ENCODE peak calls at places on chromosomes 7 and 10, in seven cellular contexts. E, X, J, U, S, N and V are unnamed samples.

GRCh38 chr10:72425133-72425532 is 70.4 kb upstream of the DNAJB12 start:
- DNase-seq in E (no peak), X (no peak), J (peak; percentile 7), U (no peak), S (no peak), N (no peak), V (peak; percentile 34)

GRCh38 chr7:142808802-142809583 is 38.2 kb downstream of the PRSS2 start:
- DNase-seq in E (no peak), X (no peak), J (peak; percentile 79), U (no peak), S (peak; percentile 59), N (peak; percentile 95), V (no peak)

GRCh38 chr10:110008518-110009339 is 945 bp downstream of the ADD3 start:
- DNase-seq in E (peak; percentile 31), X (no peak), J (no peak), U (peak; percentile 47), S (peak; percentile 10), N (peak; percentile 87), V (no peak)

GRCh38 chr10:31011017-31011659 is 20.5 kb downstream of the ZNF438 start:
- DNase-seq in E (no peak), X (peak; percentile 76), J (no peak), U (no peak), S (no peak), N (no peak), V (no peak)

GRCh38 chr7:109308816-109309215 is 739.1 kb downstream of the DNAJB9 start:
- DNase-seq in E (no peak), X (no peak), J (no peak), U (no peak), S (no peak), N (no peak), V (no peak)

GRCh38 chr10:77146937-77147336 is 490.7 kb downstream of the KCNMA1 start:
- DNase-seq in E (no peak), X (no peak), J (no peak), U (no peak), S (no peak), N (no peak), V (no peak)

GRCh38 chr7:133081119-133081604 is 728 bp downstream of the CHCHD3 start:
- DNase-seq in E (peak; percentile 27), X (no peak), J (no peak), U (peak; percentile 29), S (no peak), N (no peak), V (no peak)

GRCh38 chr7:140214075-140214684 is 37.4 kb upstream of the KDM7A start:
- DNase-seq in E (no peak), X (no peak), J (peak; percentile 75), U (no peak), S (no peak), N (no peak), V (no peak)

GRCh38 chr10:43250925-43251663 is 15.8 kb downstream of the RASGEF1A start:
- DNase-seq in E (no peak), X (peak; percentile 34), J (no peak), U (peak; percentile 2), S (no peak), N (peak; percentile 58), V (peak; percentile 38)

GRCh38 chr7:132636581-132636980 is 60.3 kb upstream of the PLXNA4 start:
- DNase-seq in E (no peak), X (no peak), J (no peak), U (no peak), S (no peak), N (no peak), V (no peak)

GRCh38 chr10:119701861-119702260 is 24.0 kb upstream of the INPP5F start:
- DNase-seq in E (no peak), X (no peak), J (peak; percentile 48), U (no peak), S (no peak), N (no peak), V (no peak)

GRCh38 chr7:130891254-130892094 is 157.5 kb upstream of the KLF14 start:
- DNase-seq in E (peak; percentile 84), X (peak; percentile 82), J (peak; percentile 97), U (peak; percentile 38), S (no peak), N (no peak), V (no peak)

GRCh38 chr7:141558544-141559183 is 7.5 kb downstream of the AGK start:
- DNase-seq in E (no peak), X (no peak), J (peak; percentile 76), U (no peak), S (no peak), N (no peak), V (no peak)

GRCh38 chr7:13979671-13980438 is 9.6 kb downstream of the ETV1 start:
- DNase-seq in E (peak; percentile 60), X (no peak), J (peak; percentile 58), U (no peak), S (no peak), N (no peak), V (no peak)

GRCh38 chr7:51067757-51068156 is 248.9 kb downstream of the COBL start:
- DNase-seq in E (peak; percentile 24), X (no peak), J (peak; percentile 52), U (peak; percentile 76), S (no peak), N (no peak), V (no peak)

GRCh38 chr10:68212721-68213352 is 19.1 kb downstream of the ATOH7 start:
- DNase-seq in E (peak; percentile 68), X (no peak), J (peak; percentile 7), U (no peak), S (no peak), N (no peak), V (no peak)

GRCh38 chr10:35641430-35642015 is 573 bp downstream of the FZD8 start:
- DNase-seq in E (peak; percentile 48), X (no peak), J (peak; percentile 29), U (no peak), S (no peak), N (no peak), V (no peak)

GRCh38 chr10:126562209-126562680 is 108.2 kb downstream of the C10orf90 start:
- DNase-seq in E (no peak), X (no peak), J (no peak), U (no peak), S (no peak), N (no peak), V (no peak)

GRCh38 chr7:28602282-28602681 is 190.0 kb downstream of the CREB5 start:
- DNase-seq in E (no peak), X (no peak), J (no peak), U (no peak), S (no peak), N (no peak), V (no peak)

GRCh38 chr7:99102809-99103690 is 40.9 kb downstream of the SMURF1 start:
- DNase-seq in E (peak; percentile 41), X (no peak), J (peak; percentile 70), U (no peak), S (no peak), N (no peak), V (no peak)

GRCh38 chr7:149673006-149673405 is 100.4 kb downstream of the ZNF467 start:
- DNase-seq in E (no peak), X (no peak), J (no peak), U (no peak), S (no peak), N (no peak), V (no peak)

GRCh38 chr10:42859256-42859655 is 76.7 kb downstream of the BMS1 start:
- DNase-seq in E (no peak), X (no peak), J (no peak), U (no peak), S (no peak), N (no peak), V (no peak)

DNA sequence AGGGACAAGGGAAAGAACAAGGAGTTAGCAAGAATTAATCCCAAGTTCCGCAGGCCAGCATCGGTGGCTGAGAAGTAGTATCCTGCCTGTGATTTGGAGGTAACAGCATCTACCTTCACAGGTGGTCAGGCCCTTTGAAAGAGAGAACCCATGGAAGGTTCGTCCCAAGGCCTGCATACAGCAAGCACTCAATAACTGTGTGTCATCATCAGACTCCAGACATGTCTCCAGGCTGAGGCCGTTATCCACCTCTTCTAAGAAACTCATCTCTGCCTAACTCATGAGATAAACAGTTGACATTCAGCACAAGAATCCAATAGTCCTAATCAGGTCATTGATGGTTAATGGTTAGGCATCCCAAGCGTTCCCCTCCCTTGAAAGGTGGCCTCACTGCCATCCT is 45.0 kb downstream of the CTBP2 start:
- DNase-seq in E (no peak), X (peak; percentile 16), J (no peak), U (no peak), S (no peak), N (peak; percentile 28), V (no peak)
- H3K27ac ChIP-seq in E (no peak overlapping the region), X (peak overlapping the region; percentile 83), J (no peak overlapping the region), U (no peak overlapping the region), S (no peak overlapping the region), N (no peak overlapping the region), V (no peak overlapping the region)

GRCh38 chr7:12110425-12110824 is 100.7 kb upstream of the TMEM106B start:
- DNase-seq in E (no peak), X (no peak), J (no peak), U (no peak), S (no peak), N (no peak), V (no peak)

GRCh38 chr7:12107841-12108249 is 103.2 kb upstream of the TMEM106B start:
- DNase-seq in E (no peak), X (no peak), J (peak; percentile 37), U (no peak), S (no peak), N (no peak), V (no peak)

GRCh38 chr7:12111461-12112405 is 99.4 kb upstream of the TMEM106B start:
- DNase-seq in E (peak; percentile 5), X (peak; percentile 47), J (peak; percentile 68), U (no peak), S (no peak), N (peak; percentile 72), V (no peak)
- H3K4me3 ChIP-seq in E (no peak overlapping the region), X (peak overlapping the region; percentile 25), J (peak overlapping the region; percentile 56), U (no peak overlapping the region), S (peak overlapping the region; percentile 45), N (no peak overlapping the region), V (peak overlapping the region; percentile 48)

GRCh38 chr10:66680886-66681285 is 244.9 kb upstream of the LRRTM3 start:
- DNase-seq in E (no peak), X (no peak), J (no peak), U (no peak), S (no peak), N (no peak), V (no peak)
- TF ChIP-seq CTCF in E (no peak), X (no peak), J (no peak), U (no peak), S (no peak), N (no peak), V (no peak)

GRCh38 chr10:24241536-24241935 is 32.6 kb downstream of the KIAA1217 start:
- DNase-seq in E (no peak), X (no peak), J (no peak), U (no peak), S (no peak), N (no peak), V (no peak)
- H3K27ac ChIP-seq in E (no peak overlapping the region), X (peak overlapping the region; percentile 69), J (no peak overlapping the region), U (no peak overlapping the region), S (peak overlapping the region; percentile 80), N (no peak overlapping the region), V (no peak overlapping the region)

GRCh38 chr7:151457534-151457933 is 17.6 kb upstream of the CRYGN start:
- DNase-seq in E (no peak), X (no peak), J (no peak), U (no peak), S (no peak), N (no peak), V (no peak)
- H3K4me3 ChIP-seq in E (no peak overlapping the region), X (no peak overlapping the region), J (no peak overlapping the region), U (no peak overlapping the region), S (no peak overlapping the region), N (no peak overlapping the region), V (no peak overlapping the region)